ENCODE peak calls at places on chromosomes 7 and 10, in nine cellular contexts. J is CD8-positive, alpha-beta memory T cell; W is fibroblast of lung; H is Caco-2; Z is cardiac muscle cell; I is left lung; L is aorta; Q is IMR-90; P is A673. Y is an unnamed sample. For H3K9me3, the result is how much of the 10 kb centered on the place peaks cover.

GRCh38 chr7:124276005-124276606 is 243.2 kb upstream of the TMEM229A start:
- DNase-seq in I (no peak), Z (peak), Q (peak), H (peak), W (peak), L (no peak), J (no peak), P (peak), Y (no peak)

GRCh38 chr10:66637273-66638036 is 288.4 kb upstream of the LRRTM3 start:
- DNase-seq in I (no peak), Q (no peak), Z (no peak), H (no peak), L (peak), W (no peak), J (no peak), P (no peak), Y (no peak)

GRCh38 chr10:99711129-99711719 is 20.7 kb downstream of the COX15 start:
- DNase-seq in Z (peak), J (peak), P (peak), I (no peak), H (no peak), L (no peak), W (peak), Q (peak), Y (no peak)

GRCh38 chr10:104321716-104322415 is 16.4 kb downstream of the ITPRIP start:
- DNase-seq in Q (no peak), J (no peak), W (no peak), Z (no peak), H (no peak), L (no peak), I (no peak), P (no peak), Y (no peak)

GRCh38 chr7:77276120-77276519 is 76.5 kb upstream of the FGL2 start:
- DNase-seq in Q (peak), L (no peak), H (no peak), P (no peak), W (no peak), J (no peak), Z (no peak), I (no peak), Y (no peak)

GRCh38 chr7:100965723-100966541 is 3.4 kb upstream of the MUC12 start:
- DNase-seq in Z (peak), J (peak), L (peak), I (peak), P (peak), H (peak), Q (no peak), W (peak), Y (peak)

GRCh38 chr10:89550509-89550908 is 15.1 kb upstream of the SLC16A12 start:
- DNase-seq in H (no peak), Z (peak), L (no peak), W (peak), J (no peak), P (peak), Q (peak), I (no peak), Y (no peak)

GRCh38 chr10:112565434-112566053 is 118.5 kb downstream of the VTI1A start:
- DNase-seq in I (no peak), W (peak), L (no peak), Q (peak), H (peak), P (peak), Z (peak), J (peak), Y (no peak)

GRCh38 chr7:120733143-120733542 is 124.8 kb downstream of the TSPAN12 start:
- DNase-seq in J (no peak), I (no peak), W (peak), Q (peak), L (no peak), P (no peak), H (no peak), Z (peak), Y (no peak)

GRCh38 chr7:151794508-151795167 is 82.3 kb downstream of the PRKAG2 start:
- DNase-seq in H (no peak), J (no peak), Q (peak), W (no peak), P (peak), I (peak), Z (no peak), L (peak), Y (no peak)

GRCh38 chr10:88455831-88456230 is 127.3 kb downstream of the RNLS start:
- DNase-seq in W (no peak), P (no peak), J (no peak), L (no peak), Q (no peak), Z (peak), H (no peak), I (no peak), Y (no peak)

GRCh38 chr10:5735119-5735518 is 50.5 kb downstream of the TASOR2 start:
- DNase-seq in H (no peak), Q (no peak), P (no peak), W (no peak), J (no peak), L (no peak), I (no peak), Z (no peak), Y (no peak)

GRCh38 chr7:138556771-138557484 is 96.9 kb downstream of the TRIM24 start:
- DNase-seq in W (peak), L (no peak), J (no peak), Z (peak), P (no peak), H (no peak), I (no peak), Q (no peak), Y (no peak)

GRCh38 chr7:138553805-138554204 is 93.7 kb downstream of the TRIM24 start:
- DNase-seq in W (no peak), H (no peak), P (no peak), J (no peak), Q (no peak), Z (no peak), L (no peak), I (no peak), Y (no peak)

GRCh38 chr7:138559448-138559847 is 99.4 kb downstream of the TRIM24 start:
- DNase-seq in P (no peak), Q (no peak), L (no peak), I (no peak), J (no peak), W (no peak), H (no peak), Z (no peak), Y (no peak)

GRCh38 chr7:138554674-138555073 is 94.6 kb downstream of the TRIM24 start:
- DNase-seq in Z (no peak), J (no peak), Q (no peak), W (no peak), P (no peak), H (no peak), L (no peak), I (no peak), Y (no peak)

DNA sequence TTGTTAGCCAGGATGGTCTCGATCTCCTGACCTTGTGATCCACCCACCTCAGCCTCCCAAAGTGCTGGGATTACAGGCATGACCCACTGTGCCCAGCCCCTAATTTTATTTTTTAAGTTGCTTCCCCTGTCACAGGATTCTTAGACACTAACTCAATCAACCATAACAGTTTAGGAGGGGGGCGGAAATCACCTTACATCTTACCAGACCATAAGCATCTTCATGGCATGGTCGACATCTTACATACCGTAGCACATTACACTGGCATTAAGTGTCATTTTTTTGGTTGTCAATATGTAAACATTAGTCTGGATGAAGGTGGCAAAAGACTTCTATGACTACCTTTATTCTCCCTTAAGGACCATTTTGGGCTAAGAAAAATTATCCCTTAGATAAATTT is 95.6 kb downstream of the TRIM24 start:
- DNase-seq in Z (no peak), J (no peak), Q (no peak), H (no peak), W (no peak), P (no peak), L (no peak), I (no peak), Y (no peak)
- H3K9me3 ChIP-seq in Z (under half), J (under half), Q (under half), H (under half), W (under half), P (under half), L (under half), I (under half), Y (under half)

DNA sequence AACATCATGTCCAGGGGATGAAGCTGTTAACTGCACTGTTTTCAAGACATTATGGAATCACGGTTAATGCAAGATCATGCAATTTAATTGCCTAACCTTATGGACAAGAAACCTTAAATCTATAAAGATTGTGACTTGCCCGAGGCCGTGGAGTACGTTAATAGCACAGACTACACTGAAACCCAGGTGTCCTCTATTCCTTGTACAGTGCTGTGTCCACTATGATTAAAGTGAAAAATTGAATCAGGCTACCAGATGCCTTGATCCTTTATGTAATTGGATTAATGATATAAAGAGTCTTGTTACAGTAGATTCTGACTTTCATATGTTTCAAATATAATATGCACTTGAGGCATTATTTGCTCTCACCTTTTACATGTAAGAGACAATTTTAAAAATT is 33.9 kb upstream of the ETV1 start:
- DNase-seq in Z (no peak), I (no peak), H (no peak), L (no peak), P (no peak), W (no peak), J (no peak), Q (no peak), Y (no peak)
- H3K9me3 ChIP-seq in Z (under half), I (under half), H (under half), L (under half), P (under half), W (under half), J (under half), Q (under half), Y (under half)

GRCh38 chr10:133211141-133211830 is 18.7 kb upstream of the UTF1 start:
- DNase-seq in J (no peak), Q (no peak), L (no peak), Z (no peak), W (no peak), I (peak), P (no peak), H (no peak), Y (no peak)

GRCh38 chr10:133212853-133213494 is 17.0 kb upstream of the UTF1 start:
- DNase-seq in W (no peak), H (no peak), Q (no peak), Z (no peak), J (no peak), P (no peak), L (no peak), I (peak), Y (no peak)

GRCh38 chr10:133213641-133214467 is 16.2 kb upstream of the UTF1 start:
- DNase-seq in Z (no peak), L (no peak), J (no peak), Q (no peak), P (no peak), H (no peak), W (no peak), I (peak), Y (no peak)

GRCh38 chr10:133210398-133211140 is 19.4 kb upstream of the UTF1 start:
- DNase-seq in J (no peak), L (no peak), H (no peak), Q (no peak), I (peak), P (no peak), W (no peak), Z (no peak), Y (no peak)

GRCh38 chr10:133211959-133212852 is 17.8 kb upstream of the UTF1 start:
- DNase-seq in I (peak), H (no peak), W (no peak), Z (no peak), J (no peak), Q (no peak), P (no peak), L (no peak), Y (no peak)
- H3K9me3 ChIP-seq in I (under half), H (under half), W (under half), Z (under half), J (under half), Q (under half), P (under half), L (under half), Y (under half)

DNA sequence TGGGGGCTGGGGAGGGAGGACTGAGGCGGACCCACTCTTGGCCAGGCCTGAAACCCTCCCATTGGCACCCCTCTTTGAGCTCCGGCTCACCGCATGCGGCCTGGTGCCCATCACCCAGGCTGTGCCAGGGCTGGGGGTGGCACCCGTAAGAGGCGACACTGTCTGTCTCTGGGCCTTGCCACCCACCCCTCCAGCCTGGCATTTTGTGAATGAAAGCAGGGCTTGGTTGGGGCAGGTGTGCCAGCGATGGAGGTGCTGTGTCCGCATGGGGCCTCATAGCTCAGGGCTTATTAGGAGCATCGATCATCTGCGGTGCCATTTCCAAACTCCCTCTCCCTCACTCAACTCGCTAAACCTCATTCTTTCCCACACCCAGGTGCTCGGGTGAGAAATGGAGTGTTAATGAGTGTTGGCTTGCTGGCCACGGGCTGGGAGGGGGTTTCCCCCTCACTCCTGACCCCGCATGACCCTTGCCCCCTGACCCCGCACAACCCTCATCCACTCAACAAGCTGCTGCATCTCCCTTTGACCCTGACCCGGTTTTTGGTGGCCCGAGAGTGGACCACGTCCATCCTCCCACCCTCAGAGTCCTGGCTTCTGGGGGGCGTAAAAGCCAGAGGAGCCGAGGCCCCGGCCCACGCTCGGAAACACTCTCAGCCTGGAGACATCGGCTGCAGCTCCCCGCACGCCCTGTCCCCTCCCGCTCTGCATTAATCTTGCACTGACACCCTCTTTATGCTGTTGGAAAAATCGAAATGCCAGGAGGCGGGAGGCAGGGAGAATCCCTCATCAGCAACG is 161.1 kb downstream of the DNAJB6 start:
- DNase-seq in I (no peak), Z (no peak), H (no peak), L (peak), J (no peak), Q (no peak), P (no peak), W (no peak), Y (no peak)
- H3K9me3 ChIP-seq in I (under half), Z (under half), H (under half), L (under half), J (under half), Q (under half), P (under half), W (under half), Y (under half)

GRCh38 chr7:93453264-93453663 is 121.3 kb downstream of the CALCR start:
- DNase-seq in P (no peak), Z (no peak), W (peak), Q (no peak), H (no peak), J (no peak), I (no peak), L (no peak), Y (no peak)
- H3K9me3 ChIP-seq in P (under half), Z (under half), W (under half), Q (under half), H (under half), J (under half), I (under half), L (under half), Y (under half)

GRCh38 chr7:57328457-57328856 is 121.5 kb upstream of the ZNF716 start:
- DNase-seq in J (no peak), Z (no peak), W (no peak), L (no peak), I (no peak), P (no peak), H (no peak), Q (no peak), Y (no peak)
- H3K9me3 ChIP-seq in J (under half), Z (under half), W (under half), L (under half), I (under half), P (under half), H (under half), Q (under half), Y (under half)

DNA sequence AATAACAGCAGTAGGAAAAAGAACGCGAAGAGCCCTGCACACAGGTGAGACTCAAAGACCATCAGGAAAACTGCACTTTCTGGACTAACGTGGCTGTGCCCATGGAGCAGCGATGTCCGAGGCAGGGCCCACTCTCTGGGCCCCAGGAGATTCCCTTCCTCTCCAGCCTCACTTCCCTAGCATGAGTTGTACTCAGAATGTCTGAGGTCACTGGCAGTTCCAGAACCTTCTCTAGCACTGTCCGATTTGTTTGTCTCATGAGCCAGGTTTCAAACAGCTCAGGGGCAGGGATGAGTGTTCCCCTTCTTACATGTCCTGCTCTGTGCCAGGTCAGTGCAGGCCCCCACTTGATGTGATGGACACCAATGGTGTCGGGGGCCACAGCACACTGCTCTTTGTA is 484.2 kb downstream of the PTPRN2 start:
- DNase-seq in P (no peak), I (no peak), H (peak), Q (no peak), Z (no peak), W (no peak), J (no peak), L (no peak), Y (no peak)
- H3K9me3 ChIP-seq in P (under half), I (under half), H (under half), Q (half or more), Z (under half), W (under half), J (under half), L (under half), Y (under half)

GRCh38 chr7:157975401-157976372 is 611.9 kb downstream of the PTPRN2 start:
- DNase-seq in L (no peak), W (no peak), H (no peak), P (no peak), Q (no peak), I (no peak), Z (no peak), J (no peak), Y (no peak)
- H3K9me3 ChIP-seq in L (under half), W (under half), H (under half), P (under half), Q (under half), I (under half), Z (under half), J (under half), Y (under half)

DNA sequence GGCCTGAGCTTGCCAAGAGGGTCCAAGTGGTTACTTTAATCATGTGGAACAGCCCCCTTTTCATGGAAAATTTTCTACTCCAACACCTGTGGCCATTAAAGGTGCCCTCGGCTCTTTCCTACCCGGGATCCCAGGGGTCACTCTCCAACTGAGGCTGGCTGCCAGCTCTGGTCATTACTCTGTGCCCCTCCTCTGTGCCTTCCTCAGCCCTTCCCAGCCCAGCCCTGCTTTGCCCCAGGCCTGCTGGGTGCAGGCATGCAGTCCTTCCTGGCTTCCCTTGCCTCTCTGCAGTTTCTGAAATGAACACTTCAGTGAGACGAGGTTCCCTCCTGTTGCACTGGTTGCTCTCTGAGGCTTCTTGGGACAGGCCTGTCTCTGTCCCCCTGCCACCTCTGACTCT is 951.1 kb upstream of the ZNF722 start:
- DNase-seq in H (no peak), I (no peak), J (no peak), Q (no peak), W (no peak), Z (no peak), L (no peak), P (no peak), Y (no peak)
- H3K9me3 ChIP-seq in H (under half), I (under half), J (under half), Q (half or more), W (under half), Z (under half), L (under half), P (under half), Y (under half)

DNA sequence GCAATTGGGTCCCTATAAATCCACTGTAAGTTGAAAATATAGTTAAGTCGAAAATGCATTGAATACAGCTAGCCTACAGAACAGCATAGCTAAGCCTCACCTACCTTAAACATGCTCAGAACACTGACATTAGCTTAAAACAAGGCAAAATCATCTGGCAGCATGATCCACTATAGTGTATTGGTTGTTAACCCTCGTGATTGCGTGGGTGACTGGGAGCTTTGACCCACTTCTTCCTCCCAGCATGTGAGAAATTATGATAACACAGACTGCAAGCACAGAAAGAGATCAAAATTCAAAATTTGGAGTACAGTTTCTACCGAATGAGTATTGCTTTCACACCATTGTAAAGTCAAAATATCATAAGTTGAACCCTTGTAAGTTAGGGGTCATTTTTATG is 22.3 kb downstream of the CNTNAP2 start:
- DNase-seq in I (no peak), Q (no peak), J (no peak), L (no peak), H (no peak), Z (no peak), P (no peak), W (no peak), Y (no peak)
- H3K9me3 ChIP-seq in I (under half), Q (under half), J (under half), L (under half), H (under half), Z (under half), P (under half), W (under half), Y (under half)